ENCODE peak calls at places on chromosomes 6 and 20, in four cellular contexts. A, L, Z and E are unnamed samples.

GRCh38 chr20:43009497-43009896 is 180.2 kb downstream of the PTPRT start:
- DNase-seq in L (no peak), Z (no peak), A (no peak), E (no peak)

GRCh38 chr6:168088161-168089106 is 9.4 kb upstream of the FRMD1 start:
- DNase-seq in A (peak), Z (no peak), L (no peak), E (no peak)

GRCh38 chr20:49695830-49696229 is 17.8 kb downstream of the B4GALT5 start:
- DNase-seq in L (no peak), A (no peak), Z (no peak), E (no peak)

GRCh38 chr20:48721324-48722001 is 106.3 kb downstream of the PREX1 start:
- DNase-seq in Z (no peak), A (no peak), L (no peak), E (no peak)

GRCh38 chr20:17895641-17896246 is 72.8 kb downstream of the SNX5 start:
- DNase-seq in Z (no peak), L (no peak), A (peak), E (no peak)

GRCh38 chr20:62860391-62860923 is 1.2 kb downstream of the TCFL5 start:
- DNase-seq in L (no peak), Z (peak), A (peak), E (no peak)

GRCh38 chr6:91449539-91449938 is 862.7 kb upstream of the MAP3K7 start:
- DNase-seq in L (no peak), A (no peak), Z (no peak), E (no peak)

GRCh38 chr20:63096681-63097335 is 90.0 kb upstream of the BHLHE23 start:
- DNase-seq in A (no peak), L (peak), Z (no peak), E (no peak)

GRCh38 chr6:68895929-68896328 is 260.8 kb downstream of the ADGRB3 start:
- DNase-seq in Z (no peak), A (no peak), L (no peak), E (no peak)

GRCh38 chr6:12060780-12061619 is 48.9 kb downstream of the HIVEP1 start:
- DNase-seq in L (peak), A (no peak), Z (no peak), E (peak)

GRCh38 chr20:31988430-31989015 is 20.6 kb downstream of the XKR7 start:
- DNase-seq in L (no peak), A (no peak), Z (no peak), E (no peak)

GRCh38 chr20:32457476-32457986 is 99.4 kb downstream of the ASXL1 start:
- DNase-seq in L (no peak), A (peak), Z (no peak), E (peak)